ENCODE peak calls at places on chromosomes 4 and X, in four cellular contexts. D is epithelial cell of esophagus, C is NB4, S is kidney epithelial cell. F is an unnamed sample.

GRCh38 chrX:150690126-150690525 is 3.1 kb upstream of the MTMR1 start:
- DNase-seq in D (peak; percentile 85), C (peak; percentile 19), S (peak; percentile 44), F (peak; percentile 43)

GRCh38 chr4:184318852-184319251 is 101.2 kb upstream of the ENPP6 start:
- DNase-seq in D (no peak), C (no peak), S (no peak), F (no peak)

GRCh38 chr4:105896984-105897760 is 1.9 kb downstream of the NPNT start:
- DNase-seq in D (peak; percentile 54), C (no peak), S (no peak), F (no peak)

GRCh38 chr4:117968606-117969005 is 65.7 kb upstream of the NDST3 start:
- DNase-seq in D (no peak), C (no peak), S (no peak), F (no peak)

GRCh38 chrX:145936769-145937168 is 119.1 kb downstream of the SLITRK2 start:
- DNase-seq in D (no peak), C (peak; percentile 0), S (no peak), F (no peak)

GRCh38 chr4:73213917-73214663 is 44.5 kb downstream of the ANKRD17 start:
- DNase-seq in D (no peak), C (no peak), S (no peak), F (no peak)

GRCh38 chrX:43693602-43694406 is 37.7 kb downstream of the MAOA start:
- DNase-seq in D (no peak), C (no peak), S (no peak), F (no peak)

GRCh38 chr4:19729873-19730735 is 521.6 kb upstream of the SLIT2 start:
- DNase-seq in D (no peak), C (peak; percentile 57), S (no peak), F (no peak)

GRCh38 chrX:623268-623598 is 7.4 kb upstream of the SHOX start:
- DNase-seq in D (no peak), C (no peak), S (no peak), F (no peak)

GRCh38 chr4:183571350-183572076 is 66.7 kb downstream of the ING2 start:
- DNase-seq in D (peak; percentile 74), C (peak; percentile 27), S (peak; percentile 26), F (peak; percentile 5)

GRCh38 chr4:30495261-30496050 is 224.7 kb upstream of the PCDH7 start:
- DNase-seq in D (peak; percentile 23), C (no peak), S (no peak), F (no peak)

GRCh38 chr4:25131396-25131795 is 28.9 kb downstream of the SEPSECS start:
- DNase-seq in D (no peak), C (no peak), S (no peak), F (no peak)

GRCh38 chr4:77308843-77309242 is 151.8 kb downstream of the CCNG2 start:
- DNase-seq in D (peak; percentile 69), C (peak; percentile 43), S (no peak), F (no peak)

GRCh38 chrX:35699642-35700041 is 98.5 kb upstream of the MAGEB16 start:
- DNase-seq in D (no peak), C (peak; percentile 6), S (no peak), F (no peak)

GRCh38 chr4:120554086-120554485 is 368.4 kb downstream of the PRDM5 start:
- DNase-seq in D (no peak), C (no peak), S (no peak), F (no peak)

GRCh38 chrX:106177106-106177981 is 9.2 kb downstream of the PWWP3B start:
- DNase-seq in D (peak; percentile 17), C (no peak), S (no peak), F (peak; percentile 5)

GRCh38 chrX:9352683-9353430 is 112.0 kb upstream of the TBL1X start:
- DNase-seq in D (peak; percentile 12), C (peak; percentile 94), S (no peak), F (no peak)

GRCh38 chr4:2482693-2483092 is 13.8 kb downstream of the RNF4 start:
- DNase-seq in D (no peak), C (no peak), S (no peak), F (peak; percentile 68)

GRCh38 chr4:100278567-100278966 is 88.3 kb upstream of the DDIT4L start:
- DNase-seq in D (peak; percentile 34), C (no peak), S (peak; percentile 38), F (no peak)

GRCh38 chr4:21134994-21135393 is 434.7 kb downstream of the PACRGL start:
- DNase-seq in D (peak; percentile 60), C (peak; percentile 33), S (no peak), F (no peak)

GRCh38 chrX:79080131-79080530 is 64.4 kb upstream of the GPR174 start:
- DNase-seq in D (no peak), C (no peak), S (no peak), F (no peak)

GRCh38 chrX:150363561-150364346 is 637 bp downstream of the MAMLD1 start:
- DNase-seq in D (peak; percentile 54), C (peak; percentile 14), S (no peak), F (no peak)

GRCh38 chr4:27239651-27240050 is 379.0 kb downstream of the STIM2 start:
- DNase-seq in D (peak; percentile 7), C (no peak), S (no peak), F (no peak)

GRCh38 chrX:97672138-97672537 is 788.4 kb downstream of the RPA4 start:
- DNase-seq in D (no peak), C (no peak), S (no peak), F (no peak)

GRCh38 chr4:137659431-137659830 is 127.1 kb upstream of the PCDH18 start:
- DNase-seq in D (no peak), C (no peak), S (no peak), F (no peak)

GRCh38 chrX:22818061-22818460 is 181.7 kb upstream of the DDX53 start:
- DNase-seq in D (no peak), C (no peak), S (no peak), F (peak; percentile 42)

GRCh38 chr4:3387943-3388348 is 53.8 kb upstream of the HGFAC start:
- DNase-seq in D (peak; percentile 84), C (peak; percentile 56), S (no peak), F (no peak)

GRCh38 chr4:153112071-153112460 is 92.2 kb upstream of the TRIM2 start:
- DNase-seq in D (no peak), C (no peak), S (no peak), F (no peak)

GRCh38 chrX:127558811-127559210 is 493.4 kb downstream of the ACTRT1 start:
- DNase-seq in D (no peak), C (no peak), S (peak; percentile 5), F (no peak)

GRCh38 chr4:8261851-8262535 is 7.6 kb upstream of the HTRA3 start:
- DNase-seq in D (no peak), C (no peak), S (no peak), F (no peak)

GRCh38 chr4:56731857-56732256 is 50.8 kb upstream of the HOPX start:
- DNase-seq in D (no peak), C (peak; percentile 18), S (no peak), F (no peak)

GRCh38 chr4:185219551-185220344 is 10.3 kb downstream of the SNX25 start:
- DNase-seq in D (no peak), C (peak; percentile 60), S (no peak), F (no peak)

GRCh38 chr4:159685406-159686092 is 582.7 kb downstream of the RAPGEF2 start:
- DNase-seq in D (no peak), C (no peak), S (no peak), F (no peak)

GRCh38 chrX:82658492-82658891 is 849.6 kb upstream of the POU3F4 start:
- DNase-seq in D (no peak), C (no peak), S (no peak), F (no peak)

GRCh38 chrX:50098241-50098640 is 102.6 kb downstream of the AKAP4 start:
- DNase-seq in D (no peak), C (no peak), S (no peak), F (no peak)

GRCh38 chrX:53716328-53717088 is 30.0 kb upstream of the HUWE1 start:
- DNase-seq in D (no peak), C (peak; percentile 79), S (no peak), F (no peak)

GRCh38 chrX:69503835-69504625 is at the start of gene NALF2:
- DNase-seq in D (peak; percentile 49), C (peak; percentile 12), S (peak; percentile 12), F (peak; percentile 4)

GRCh38 chr4:84582988-84583870 is at the start of gene CDS1:
- DNase-seq in D (peak; percentile 64), C (peak; percentile 38), S (no peak), F (no peak)

GRCh38 chr4:15162465-15163283 is 160.4 kb downstream of the CPEB2 start:
- DNase-seq in D (peak; percentile 49), C (peak; percentile 53), S (no peak), F (no peak)

GRCh38 chr4:180913750-180914149 is 1329.5 kb upstream of the TENM3 start:
- DNase-seq in D (peak; percentile 77), C (no peak), S (peak; percentile 81), F (peak; percentile 15)

GRCh38 chr4:180909279-180909678 is 1333.9 kb upstream of the TENM3 start:
- DNase-seq in D (peak; percentile 64), C (peak; percentile 22), S (no peak), F (no peak)
- TF ChIP-seq CTCF in D (peak; percentile 66), C (peak; percentile 42), S (peak; percentile 36), F (peak; percentile 41)

GRCh38 chr4:16231570-16232252 is 5.4 kb upstream of the TAPT1 start:
- DNase-seq in D (no peak), C (no peak), S (no peak), F (no peak)
- H3K4me3 ChIP-seq in D (no peak overlapping the region), C (no peak overlapping the region), S (no peak overlapping the region), F (no peak overlapping the region)

GRCh38 chr4:145216532-145216931 is 36.1 kb upstream of the OTUD4 start:
- DNase-seq in D (peak; percentile 54), C (peak; percentile 17), S (no peak), F (no peak)
- TF ChIP-seq CTCF in D (peak; percentile 57), C (peak; percentile 19), S (peak; percentile 59), F (peak; percentile 64)

GRCh38 chr4:175412161-175412560 is 399.9 kb downstream of the GPM6A start:
- DNase-seq in D (peak; percentile 60), C (no peak), S (peak; percentile 23), F (no peak)
- H3K4me3 ChIP-seq in D (no peak overlapping the region), C (no peak overlapping the region), S (no peak overlapping the region), F (no peak overlapping the region)

GRCh38 chrX:153693216-153694086 is 5.7 kb downstream of the SLC6A8 start:
- DNase-seq in D (peak; percentile 63), C (no peak), S (no peak), F (no peak)

GRCh38 chrX:153694687-153695270 is 7.1 kb downstream of the SLC6A8 start:
- DNase-seq in D (no peak), C (no peak), S (no peak), F (no peak)

GRCh38 chrX:153690466-153690865 is 2.7 kb downstream of the SLC6A8 start:
- DNase-seq in D (no peak), C (no peak), S (no peak), F (no peak)

GRCh38 chrX:153692003-153692402 is 4.3 kb downstream of the SLC6A8 start:
- DNase-seq in D (no peak), C (no peak), S (no peak), F (no peak)

DNA sequence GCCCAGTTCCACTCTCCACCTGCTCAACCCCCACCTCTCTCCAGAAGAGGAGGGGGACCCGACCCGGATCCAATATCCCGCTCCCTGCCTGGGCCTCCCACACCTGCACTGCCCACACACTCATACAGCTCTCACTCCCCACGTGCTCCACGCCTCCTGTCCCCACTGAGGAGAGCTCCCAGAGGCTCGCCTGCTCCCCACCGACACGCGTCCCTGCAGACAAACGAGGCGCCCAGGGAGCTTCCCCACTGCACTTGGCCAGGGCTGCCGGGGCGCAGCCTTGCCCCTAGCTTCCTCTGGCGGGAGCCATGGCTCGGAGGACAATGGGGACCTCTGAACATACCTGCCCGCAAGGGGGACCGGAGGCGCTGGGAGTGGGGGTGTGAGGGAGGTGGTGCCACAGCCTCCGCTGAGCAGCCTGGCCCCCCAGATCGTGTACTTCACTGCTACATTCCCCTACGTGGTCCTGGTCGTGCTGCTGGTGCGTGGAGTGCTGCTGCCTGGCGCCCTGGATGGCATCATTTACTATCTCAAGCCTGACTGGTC is 5.0 kb downstream of the SLC6A8 start:
- DNase-seq in D (no peak), C (no peak), S (no peak), F (no peak)
- TF ChIP-seq CTCF in D (no peak), C (no peak), S (no peak), F (no peak)

F was measured in retinal pigment epithelial cell.